ENCODE peak calls at places on chromosome 12, in eight cellular contexts. S is esophagus muscularis mucosa, D is body of pancreas, L is psoas muscle, R is colonic mucosa, Z is endodermal cell, A is IMR-90, G is H1. X is an unnamed sample.

GRCh38 chr12:8077207-8077606 is 4.9 kb upstream of the NECAP1 start:
- DNase-seq in D (no peak), G (no peak), Z (no peak), A (peak; percentile 62), R (no peak), S (no peak), L (no peak), X (no peak)

GRCh38 chr12:116551952-116552749 is 7.0 kb upstream of the MAP1LC3B2 start:
- DNase-seq in R (no peak), S (no peak), G (no peak), D (no peak), A (peak; percentile 86), Z (no peak), L (no peak), X (no peak)

GRCh38 chr12:119176267-119177055 is 2.3 kb upstream of the HSPB8 start:
- DNase-seq in Z (peak; percentile 82), A (peak; percentile 95), R (peak; percentile 73), G (peak; percentile 51), S (peak; percentile 97), D (peak; percentile 66), L (peak; percentile 92), X (no peak)

GRCh38 chr12:54751493-54751892 is 102.8 kb upstream of the MUCL1 start:
- DNase-seq in G (no peak), D (no peak), Z (no peak), R (no peak), L (no peak), S (no peak), A (no peak), X (no peak)

GRCh38 chr12:104707179-104707578 is 250.4 kb downstream of the CHST11 start:
- DNase-seq in A (peak; percentile 50), D (no peak), S (no peak), Z (no peak), G (no peak), L (no peak), R (no peak), X (no peak)

GRCh38 chr12:92134638-92135274 is 10.9 kb downstream of the BTG1 start:
- DNase-seq in A (peak; percentile 84), D (no peak), G (no peak), L (no peak), S (no peak), Z (no peak), R (no peak), X (no peak)

GRCh38 chr12:128267651-128268347 is 829 bp downstream of the TMEM132C start:
- DNase-seq in D (no peak), A (no peak), L (no peak), R (no peak), Z (peak; percentile 80), S (no peak), G (peak; percentile 62), X (peak; percentile 83)

GRCh38 chr12:44053550-44054243 is 217.8 kb downstream of the TMEM117 start:
- DNase-seq in Z (no peak), S (no peak), G (no peak), A (peak; percentile 40), R (no peak), D (no peak), L (no peak), X (no peak)

GRCh38 chr12:96143827-96144226 is 50.3 kb upstream of the ELK3 start:
- DNase-seq in S (no peak), R (no peak), D (no peak), G (no peak), L (no peak), A (no peak), Z (no peak), X (no peak)

GRCh38 chr12:116456683-116457082 is 102.5 kb upstream of the MAP1LC3B2 start:
- DNase-seq in G (no peak), L (peak; percentile 27), Z (peak; percentile 61), D (no peak), A (no peak), R (peak; percentile 56), S (no peak), X (no peak)

GRCh38 chr12:125015680-125016310 is 22.4 kb downstream of the BRI3BP start:
- DNase-seq in D (no peak), Z (no peak), R (no peak), G (no peak), S (no peak), L (no peak), A (no peak), X (no peak)

GRCh38 chr12:106586803-106587684 is 4.2 kb downstream of the RFX4 start:
- DNase-seq in A (no peak), Z (peak; percentile 90), D (no peak), L (no peak), S (peak; percentile 78), R (no peak), G (peak; percentile 77), X (no peak)

GRCh38 chr12:6333029-6333428 is 8.8 kb downstream of the TNFRSF1A start:
- DNase-seq in R (no peak), G (no peak), L (peak; percentile 30), A (no peak), S (no peak), D (no peak), Z (no peak), X (no peak)

GRCh38 chr12:6332459-6332858 is 9.4 kb downstream of the TNFRSF1A start:
- DNase-seq in G (no peak), A (peak; percentile 90), D (no peak), S (no peak), R (no peak), L (no peak), Z (no peak), X (no peak)

GRCh38 chr12:6334359-6334758 is 7.5 kb downstream of the TNFRSF1A start:
- DNase-seq in S (no peak), A (no peak), L (no peak), D (no peak), G (no peak), R (no peak), Z (no peak), X (no peak)

GRCh38 chr12:6334940-6335450 is 6.9 kb downstream of the TNFRSF1A start:
- DNase-seq in L (peak; percentile 32), Z (peak; percentile 53), A (peak; percentile 39), G (no peak), S (no peak), R (peak; percentile 66), D (peak; percentile 56), X (no peak)

GRCh38 chr12:6333566-6333965 is 8.3 kb downstream of the TNFRSF1A start:
- DNase-seq in S (no peak), A (peak; percentile 90), Z (no peak), G (no peak), R (no peak), L (no peak), D (no peak), X (no peak)
- H3K4me1 ChIP-seq in S (peaks cover 96% of the 10 kb centered on the region), A (peaks cover 55% of the 10 kb centered on the region), Z (peaks cover 17% of the 10 kb centered on the region), G (peaks cover 17% of the 10 kb centered on the region), R (peaks cover 29% of the 10 kb centered on the region), L (peaks cover 47% of the 10 kb centered on the region), D (peaks cover 54% of the 10 kb centered on the region), X (peaks cover 56% of the 10 kb centered on the region)

GRCh38 chr12:122228092-122228491 is 2.2 kb upstream of the DIABLO start:
- DNase-seq in G (no peak), R (no peak), S (no peak), D (no peak), A (no peak), L (no peak), Z (no peak), X (no peak)
- H3K4me3 ChIP-seq in G (no peak overlapping the region), R (no peak overlapping the region), S (no peak overlapping the region), D (no peak overlapping the region), A (no peak overlapping the region), L (no peak overlapping the region), Z (no peak overlapping the region), X (no peak overlapping the region)

GRCh38 chr12:98320026-98320425 is 195.4 kb upstream of the TMPO start:
- DNase-seq in R (no peak), A (peak; percentile 6), D (no peak), L (no peak), Z (no peak), S (no peak), G (no peak), X (no peak)

GRCh38 chr12:98317939-98318899 is 197.2 kb upstream of the TMPO start:
- DNase-seq in A (no peak), L (no peak), S (no peak), D (no peak), R (no peak), Z (no peak), G (no peak), X (no peak)
- H3K36me3 ChIP-seq in A (no peaks in the 10 kb centered on the region), L (no peaks in the 10 kb centered on the region), S (no peaks in the 10 kb centered on the region), D (no peaks in the 10 kb centered on the region), R (no peaks in the 10 kb centered on the region), Z (no peaks in the 10 kb centered on the region), G (no peaks in the 10 kb centered on the region), X (no peaks in the 10 kb centered on the region)

DNA sequence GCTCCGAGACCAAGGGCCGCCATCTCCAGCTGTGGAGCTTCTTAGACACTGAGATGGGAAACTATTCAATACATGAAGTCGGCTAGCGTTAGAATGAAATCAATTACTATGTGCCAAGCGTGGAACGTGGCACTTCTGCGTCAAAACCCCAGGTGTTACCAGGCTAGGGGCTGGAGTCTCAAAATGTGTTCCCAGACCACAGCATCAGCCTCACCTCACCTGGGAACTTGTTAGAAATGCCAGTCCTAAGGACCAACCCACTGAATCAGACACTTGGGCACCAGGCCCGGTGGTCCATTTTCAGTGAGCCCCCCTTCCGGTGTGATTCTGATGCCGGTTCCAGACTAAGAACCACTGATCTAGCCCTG is 5.0 kb upstream of the SETD1B start:
- DNase-seq in A (no peak), G (no peak), Z (no peak), D (no peak), L (peak; percentile 22), S (no peak), R (no peak), X (no peak)
- H3K4me1 ChIP-seq in A (peaks cover 34% of the 10 kb centered on the region), G (peaks cover 11% of the 10 kb centered on the region), Z (peaks cover 16% of the 10 kb centered on the region), D (peaks cover 69% of the 10 kb centered on the region), L (peaks cover 49% of the 10 kb centered on the region), S (peaks cover 59% of the 10 kb centered on the region), R (peaks cover 30% of the 10 kb centered on the region), X (peaks cover 65% of the 10 kb centered on the region)

DNA sequence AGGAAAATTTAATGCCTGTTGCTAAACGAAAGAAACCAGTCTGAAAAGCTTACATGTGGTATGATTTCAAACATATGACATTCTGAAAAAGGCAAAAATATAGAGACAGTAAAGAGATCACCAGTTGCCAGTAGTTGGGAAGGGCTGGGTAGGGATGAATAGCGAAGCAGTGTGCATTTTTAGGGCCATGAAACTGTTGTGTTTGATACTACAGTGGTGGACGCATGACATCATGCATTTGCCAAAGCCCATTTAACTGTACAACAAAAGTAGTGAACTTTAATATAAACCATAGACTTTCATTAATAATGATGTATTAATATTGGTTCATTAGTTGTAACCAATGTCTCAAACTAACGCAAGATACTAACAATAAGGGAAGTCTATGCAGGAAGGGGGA is 14.7 kb upstream of the EPYC start:
- DNase-seq in R (no peak), A (no peak), L (no peak), D (no peak), S (no peak), Z (no peak), G (no peak), X (no peak)
- H3K4me3 ChIP-seq in R (no peak overlapping the region), A (no peak overlapping the region), L (no peak overlapping the region), D (no peak overlapping the region), S (no peak overlapping the region), Z (no peak overlapping the region), G (no peak overlapping the region), X (no peak overlapping the region)

GRCh38 chr12:110670161-110670701 is 18.7 kb downstream of the HVCN1 start:
- DNase-seq in S (no peak), D (no peak), R (no peak), L (no peak), Z (no peak), A (no peak), G (no peak), X (no peak)
- H3K36me3 ChIP-seq in S (no peaks in the 10 kb centered on the region), D (no peaks in the 10 kb centered on the region), R (no peaks in the 10 kb centered on the region), L (no peaks in the 10 kb centered on the region), Z (no peaks in the 10 kb centered on the region), A (no peaks in the 10 kb centered on the region), G (no peaks in the 10 kb centered on the region), X (no peaks in the 10 kb centered on the region)

X was measured in vagina.